ENCODE peak calls at places on chromosome 10, in seven cellular contexts. Q, L, X, N, J, G and H are unnamed samples.

GRCh38 chr10:75860009-75860408 is 428.6 kb downstream of the LRMDA start:
- DNase-seq in N (no peak), X (no peak), G (no peak), J (no peak), Q (no peak), L (no peak), H (no peak)

GRCh38 chr10:98168147-98168546 is 33.7 kb downstream of the R3HCC1L start:
- DNase-seq in X (no peak), J (no peak), L (peak), Q (no peak), N (no peak), G (no peak), H (no peak)

GRCh38 chr10:79241990-79242619 is 105.2 kb upstream of the PPIF start:
- DNase-seq in L (peak), G (peak), J (peak), Q (peak), N (peak), X (peak), H (no peak)

GRCh38 chr10:107803541-107803940 is 639.0 kb upstream of the SORCS1 start:
- DNase-seq in G (no peak), L (no peak), N (no peak), Q (no peak), X (no peak), J (no peak), H (no peak)

GRCh38 chr10:43206391-43207235 is 60.3 kb downstream of the RASGEF1A start:
- DNase-seq in L (peak), Q (peak), N (no peak), G (no peak), X (peak), J (no peak), H (no peak)

GRCh38 chr10:114174462-114175190 is 623 bp upstream of the CCDC186 start:
- DNase-seq in Q (peak), J (peak), X (no peak), L (no peak), N (peak), G (peak), H (no peak)

GRCh38 chr10:76296885-76297775 is 865.7 kb downstream of the LRMDA start:
- DNase-seq in N (no peak), X (no peak), L (no peak), Q (no peak), J (no peak), G (no peak), H (no peak)

GRCh38 chr10:24889636-24890035 is 62.8 kb downstream of the PRTFDC1 start:
- DNase-seq in G (peak), X (no peak), Q (no peak), L (no peak), J (no peak), N (no peak), H (no peak)

GRCh38 chr10:78634835-78635234 is 433.9 kb upstream of the ZMIZ1 start:
- DNase-seq in N (peak), G (no peak), X (no peak), Q (no peak), J (no peak), L (no peak), H (no peak)

GRCh38 chr10:100504101-100504500 is 15.6 kb downstream of the SEC31B start:
- DNase-seq in G (no peak), X (no peak), Q (no peak), J (no peak), L (no peak), N (peak), H (no peak)

GRCh38 chr10:114024876-114025609 is 18.6 kb upstream of the ADRB1 start:
- DNase-seq in Q (no peak), X (no peak), J (no peak), L (no peak), G (peak), N (peak), H (no peak)

GRCh38 chr10:6473901-6474370 is 106.1 kb downstream of the PRKCQ start:
- DNase-seq in G (no peak), Q (no peak), X (no peak), N (peak), J (no peak), L (no peak), H (no peak)

GRCh38 chr10:73814896-73815718 is 3.7 kb upstream of the NDST2 start:
- DNase-seq in G (peak), X (no peak), N (no peak), J (peak), L (no peak), Q (peak), H (no peak)

GRCh38 chr10:124762281-124762680 is 18.1 kb upstream of the FAM53B start:
- DNase-seq in L (no peak), X (no peak), Q (no peak), N (no peak), J (no peak), G (no peak), H (no peak)
- TF ChIP-seq CTCF in L (no peak), X (no peak), Q (no peak), N (no peak), J (no peak), G (no peak), H (no peak)

GRCh38 chr10:11450427-11450826 is 161.0 kb downstream of the USP6NL start:
- DNase-seq in X (no peak), Q (no peak), G (no peak), L (no peak), N (no peak), J (no peak), H (no peak)

GRCh38 chr10:11451640-11452260 is 159.7 kb downstream of the USP6NL start:
- DNase-seq in G (no peak), J (no peak), N (no peak), X (no peak), Q (no peak), L (no peak), H (no peak)

GRCh38 chr10:11454160-11454559 is 157.3 kb downstream of the USP6NL start:
- DNase-seq in L (no peak), J (no peak), N (no peak), G (no peak), Q (no peak), X (no peak), H (no peak)

GRCh38 chr10:11457336-11457735 is 154.1 kb downstream of the USP6NL start:
- DNase-seq in N (no peak), L (no peak), Q (no peak), X (no peak), G (no peak), J (no peak), H (no peak)

DNA sequence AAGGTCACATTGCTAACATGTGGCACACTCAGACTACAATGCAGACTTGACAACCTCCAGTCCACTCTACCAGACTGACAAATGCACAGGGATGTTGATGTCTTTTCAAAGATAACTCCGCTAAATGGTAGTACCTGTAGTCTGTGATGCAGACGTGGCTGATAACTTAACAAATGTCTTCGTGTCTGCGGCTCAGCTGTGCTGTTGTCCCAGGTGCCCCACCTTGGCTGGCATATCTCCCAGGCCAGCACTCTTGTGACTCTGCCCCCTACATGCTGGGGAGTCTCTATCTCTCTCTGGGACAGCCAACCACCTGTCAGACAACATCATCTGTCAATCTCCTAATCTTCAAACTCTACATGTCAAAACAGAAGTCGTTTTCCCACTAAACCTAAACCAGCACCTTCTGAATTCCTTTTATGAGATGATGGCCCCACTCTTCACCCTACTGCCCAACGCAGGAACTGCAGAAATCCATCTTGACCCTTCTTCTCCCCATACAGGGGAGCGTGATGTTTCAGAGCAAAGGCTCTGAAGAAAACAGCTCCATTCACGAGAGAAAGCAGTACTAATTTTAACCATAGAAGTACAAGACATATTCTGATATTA is 156.4 kb downstream of the USP6NL start:
- DNase-seq in J (no peak), N (no peak), X (no peak), L (no peak), G (no peak), Q (no peak), H (no peak)
- TF ChIP-seq CTCF in J (peak), N (peak), X (no peak), L (peak), G (no peak), Q (no peak), H (no peak)

DNA sequence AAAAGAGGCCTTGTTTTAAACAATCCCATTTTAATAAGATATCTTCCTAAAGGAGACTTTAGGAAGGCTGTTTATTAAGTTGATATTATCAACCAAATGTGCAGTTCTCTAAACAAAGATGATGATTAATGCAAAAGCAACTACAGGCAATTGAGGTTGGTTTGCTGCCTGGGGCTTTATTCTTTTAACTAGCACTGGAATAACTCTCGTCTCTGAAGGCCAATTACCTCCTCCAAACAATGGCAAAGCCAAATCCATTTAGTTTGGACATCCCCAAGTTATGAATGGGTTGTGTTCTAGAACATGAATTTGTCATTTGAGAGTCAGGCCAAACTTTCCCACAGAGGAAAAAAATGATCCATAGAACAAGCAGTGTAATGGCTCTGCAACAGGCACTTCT is 114.1 kb downstream of the SLC16A9 start:
- DNase-seq in J (no peak), L (no peak), N (no peak), Q (no peak), X (no peak), G (no peak), H (no peak)
- TF ChIP-seq CTCF in J (no peak), L (no peak), N (no peak), Q (no peak), X (no peak), G (no peak), H (no peak)

GRCh38 chr10:28410420-28411135 is 107.7 kb upstream of the MPP7 start:
- DNase-seq in J (no peak), G (no peak), N (no peak), X (no peak), Q (no peak), L (no peak), H (peak)
- TF ChIP-seq CTCF in J (peak), G (no peak), N (peak), X (no peak), Q (no peak), L (no peak), H (peak)

GRCh38 chr10:19817251-19818046 is 1.2 kb downstream of the PLXDC2 start:
- DNase-seq in Q (peak), X (peak), G (no peak), L (peak), J (peak), N (no peak), H (no peak)
- TF ChIP-seq CTCF in Q (no peak), X (no peak), G (peak), L (no peak), J (peak), N (peak), H (peak)

GRCh38 chr10:3476186-3476585 is 303.6 kb upstream of the PITRM1 start:
- DNase-seq in N (peak), L (no peak), J (peak), G (no peak), X (no peak), Q (no peak), H (no peak)
- TF ChIP-seq CTCF in N (peak), L (no peak), J (peak), G (no peak), X (no peak), Q (no peak), H (no peak)

GRCh38 chr10:119652361-119652760 is 1.2 kb downstream of the BAG3 start:
- DNase-seq in J (peak), L (no peak), X (no peak), G (peak), N (peak), Q (no peak), H (no peak)
- TF ChIP-seq CTCF in J (peak), L (no peak), X (peak), G (peak), N (peak), Q (peak), H (peak)

DNA sequence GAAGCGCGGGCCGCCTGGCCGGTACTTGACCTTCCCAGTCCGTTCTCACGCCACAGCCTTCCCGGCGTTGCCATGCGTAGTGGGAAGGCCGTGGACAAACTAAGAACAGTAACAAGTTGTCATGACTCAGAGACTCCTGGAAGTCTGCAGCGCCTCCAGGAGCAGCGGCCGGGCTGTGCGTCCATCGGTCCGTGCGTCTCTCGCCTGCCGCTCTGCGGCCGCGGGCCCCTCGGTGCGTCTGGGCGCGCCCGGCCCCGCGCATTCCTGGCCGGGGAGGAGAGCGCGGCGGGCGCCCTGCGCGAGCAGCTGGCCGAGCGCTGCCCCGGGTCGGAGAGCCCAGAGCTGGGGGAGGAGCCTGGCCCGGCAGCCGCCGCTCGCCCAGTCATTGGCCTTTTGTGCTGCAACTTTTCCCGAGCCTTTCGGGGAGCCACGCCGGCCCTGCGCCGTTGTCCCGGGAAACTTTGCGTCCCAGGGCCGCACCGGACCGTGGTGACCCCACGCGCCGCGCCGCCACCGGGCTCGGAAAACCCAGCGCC is 123.7 kb downstream of the TACC2 start:
- DNase-seq in G (peak), L (peak), X (peak), Q (peak), N (peak), J (peak), H (peak)
- TF ChIP-seq CTCF in G (peak), L (no peak), X (peak), Q (peak), N (peak), J (peak), H (peak)

GRCh38 chr10:1050555-1050954 is 1.6 kb upstream of the IDI1 start:
- DNase-seq in N (no peak), G (peak), X (peak), L (no peak), Q (no peak), J (peak), H (no peak)
- TF ChIP-seq CTCF in N (no peak), G (no peak), X (no peak), L (no peak), Q (no peak), J (peak), H (no peak)